ENCODE peak calls at places on chromosomes 13 and 19, in eight cellular contexts. One of them, this sample, is unnamed.
A peak's percentile ranks its signal among the peaks of the same experiment; 100 is the strongest.

GRCh38 chr13:75369986-75370385 is 112.0 kb downstream of the TBC1D4 start:
- DNase-seq in amygdala: no peak
- DNase-seq in globus pallidus: no peak
- DNase-seq in T follicular helper cell: no peak
- DNase-seq in cardiac fibroblast: no peak
- DNase-seq in stromal cell of bone marrow: no peak
- DNase-seq in stimulated activated CD8-positive, alpha-beta memory T cell treated with anti-CD3 and anti-CD28 coated beads, Interleukin-7, amount 100 ng/mL, for 4 hours: no peak
- DNase-seq in OCI-M1: no peak
- DNase-seq in this sample: no peak

GRCh38 chr13:111313911-111314425 is 6.5 kb upstream of the TEX29 start:
- DNase-seq in amygdala: no peak
- DNase-seq in globus pallidus: no peak
- DNase-seq in T follicular helper cell: no peak
- DNase-seq in cardiac fibroblast: no peak
- DNase-seq in stromal cell of bone marrow: no peak
- DNase-seq in stimulated activated CD8-positive, alpha-beta memory T cell treated with anti-CD3 and anti-CD28 coated beads, Interleukin-7, amount 100 ng/mL, for 4 hours: no peak
- DNase-seq in OCI-M1: no peak
- DNase-seq in this sample: no peak

GRCh38 chr13:109241160-109241559 is 545.2 kb downstream of the IRS2 start:
- DNase-seq in amygdala: no peak
- DNase-seq in globus pallidus: no peak
- DNase-seq in T follicular helper cell: no peak
- DNase-seq in cardiac fibroblast: peak; percentile 28
- DNase-seq in stromal cell of bone marrow: no peak
- DNase-seq in stimulated activated CD8-positive, alpha-beta memory T cell treated with anti-CD3 and anti-CD28 coated beads, Interleukin-7, amount 100 ng/mL, for 4 hours: no peak
- DNase-seq in OCI-M1: no peak
- DNase-seq in this sample: no peak

GRCh38 chr13:19685034-19685433 is 51.6 kb downstream of the MPHOSPH8 start:
- DNase-seq in amygdala: no peak
- DNase-seq in globus pallidus: no peak
- DNase-seq in T follicular helper cell: no peak
- DNase-seq in cardiac fibroblast: no peak
- DNase-seq in stromal cell of bone marrow: no peak
- DNase-seq in stimulated activated CD8-positive, alpha-beta memory T cell treated with anti-CD3 and anti-CD28 coated beads, Interleukin-7, amount 100 ng/mL, for 4 hours: no peak
- DNase-seq in OCI-M1: no peak
- DNase-seq in this sample: no peak

GRCh38 chr13:59112375-59112774 is 1051.4 kb downstream of the DIAPH3 start:
- DNase-seq in amygdala: no peak
- DNase-seq in globus pallidus: peak; percentile 83
- DNase-seq in T follicular helper cell: no peak
- DNase-seq in cardiac fibroblast: peak; percentile 95
- DNase-seq in stromal cell of bone marrow: peak; percentile 97
- DNase-seq in stimulated activated CD8-positive, alpha-beta memory T cell treated with anti-CD3 and anti-CD28 coated beads, Interleukin-7, amount 100 ng/mL, for 4 hours: no peak
- DNase-seq in OCI-M1: peak; percentile 90
- DNase-seq in this sample: no peak

GRCh38 chr13:108629353-108629752 is at the start of gene MYO16:
- DNase-seq in amygdala: no peak
- DNase-seq in globus pallidus: no peak
- DNase-seq in T follicular helper cell: no peak
- DNase-seq in cardiac fibroblast: no peak
- DNase-seq in stromal cell of bone marrow: no peak
- DNase-seq in stimulated activated CD8-positive, alpha-beta memory T cell treated with anti-CD3 and anti-CD28 coated beads, Interleukin-7, amount 100 ng/mL, for 4 hours: no peak
- DNase-seq in OCI-M1: peak; percentile 15
- DNase-seq in this sample: no peak

GRCh38 chr19:13888281-13888680 is 11.3 kb downstream of the NANOS3 start:
- DNase-seq in amygdala: no peak
- DNase-seq in globus pallidus: no peak
- DNase-seq in T follicular helper cell: no peak
- DNase-seq in cardiac fibroblast: no peak
- DNase-seq in stromal cell of bone marrow: no peak
- DNase-seq in stimulated activated CD8-positive, alpha-beta memory T cell treated with anti-CD3 and anti-CD28 coated beads, Interleukin-7, amount 100 ng/mL, for 4 hours: no peak
- DNase-seq in OCI-M1: no peak
- DNase-seq in this sample: no peak

GRCh38 chr13:51444922-51445321 is 7.9 kb downstream of the INTS6 start:
- DNase-seq in amygdala: no peak
- DNase-seq in globus pallidus: peak; percentile 60
- DNase-seq in T follicular helper cell: no peak
- DNase-seq in cardiac fibroblast: peak; percentile 78
- DNase-seq in stromal cell of bone marrow: peak; percentile 32
- DNase-seq in stimulated activated CD8-positive, alpha-beta memory T cell treated with anti-CD3 and anti-CD28 coated beads, Interleukin-7, amount 100 ng/mL, for 4 hours: no peak
- DNase-seq in OCI-M1: peak; percentile 53
- DNase-seq in this sample: no peak

GRCh38 chr13:28423010-28423409 is 71.9 kb downstream of the FLT1 start:
- DNase-seq in amygdala: no peak
- DNase-seq in globus pallidus: peak; percentile 62
- DNase-seq in T follicular helper cell: no peak
- DNase-seq in cardiac fibroblast: no peak
- DNase-seq in stromal cell of bone marrow: no peak
- DNase-seq in stimulated activated CD8-positive, alpha-beta memory T cell treated with anti-CD3 and anti-CD28 coated beads, Interleukin-7, amount 100 ng/mL, for 4 hours: peak; percentile 25
- DNase-seq in OCI-M1: peak; percentile 42
- DNase-seq in this sample: peak; percentile 31

GRCh38 chr19:51676566-51677083 is 16.5 kb upstream of the SPACA6 start:
- DNase-seq in amygdala: no peak
- DNase-seq in globus pallidus: no peak
- DNase-seq in T follicular helper cell: no peak
- DNase-seq in cardiac fibroblast: no peak
- DNase-seq in stromal cell of bone marrow: no peak
- DNase-seq in stimulated activated CD8-positive, alpha-beta memory T cell treated with anti-CD3 and anti-CD28 coated beads, Interleukin-7, amount 100 ng/mL, for 4 hours: no peak
- DNase-seq in OCI-M1: no peak
- DNase-seq in this sample: no peak

GRCh38 chr19:13262450-13262849 is 112.2 kb downstream of the IER2 start:
- DNase-seq in amygdala: no peak
- DNase-seq in globus pallidus: peak; percentile 37
- DNase-seq in T follicular helper cell: no peak
- DNase-seq in cardiac fibroblast: peak; percentile 71
- DNase-seq in stromal cell of bone marrow: peak; percentile 28
- DNase-seq in stimulated activated CD8-positive, alpha-beta memory T cell treated with anti-CD3 and anti-CD28 coated beads, Interleukin-7, amount 100 ng/mL, for 4 hours: no peak
- DNase-seq in OCI-M1: peak; percentile 76
- DNase-seq in this sample: no peak

GRCh38 chr19:15437355-15438123 is 12.2 kb downstream of the WIZ start:
- DNase-seq in amygdala: no peak
- DNase-seq in globus pallidus: no peak
- DNase-seq in T follicular helper cell: no peak
- DNase-seq in cardiac fibroblast: peak; percentile 47
- DNase-seq in stromal cell of bone marrow: no peak
- DNase-seq in stimulated activated CD8-positive, alpha-beta memory T cell treated with anti-CD3 and anti-CD28 coated beads, Interleukin-7, amount 100 ng/mL, for 4 hours: no peak
- DNase-seq in OCI-M1: no peak
- DNase-seq in this sample: no peak

GRCh38 chr13:45374917-45375316 is 33.9 kb upstream of the TPT1 start:
- DNase-seq in amygdala: no peak
- DNase-seq in globus pallidus: no peak
- DNase-seq in T follicular helper cell: no peak
- DNase-seq in cardiac fibroblast: no peak
- DNase-seq in stromal cell of bone marrow: peak; percentile 25
- DNase-seq in stimulated activated CD8-positive, alpha-beta memory T cell treated with anti-CD3 and anti-CD28 coated beads, Interleukin-7, amount 100 ng/mL, for 4 hours: no peak
- DNase-seq in OCI-M1: no peak
- DNase-seq in this sample: no peak

GRCh38 chr19:7394728-7395359 is 46.1 kb downstream of the ARHGEF18 start:
- DNase-seq in amygdala: peak; percentile 93
- DNase-seq in globus pallidus: peak; percentile 87
- DNase-seq in T follicular helper cell: peak; percentile 84
- DNase-seq in cardiac fibroblast: peak; percentile 93
- DNase-seq in stromal cell of bone marrow: peak; percentile 71
- DNase-seq in stimulated activated CD8-positive, alpha-beta memory T cell treated with anti-CD3 and anti-CD28 coated beads, Interleukin-7, amount 100 ng/mL, for 4 hours: peak; percentile 85
- DNase-seq in OCI-M1: peak; percentile 83
- DNase-seq in this sample: peak; percentile 76

GRCh38 chr13:106701810-106702341 is 133.9 kb upstream of the ARGLU1 start:
- DNase-seq in amygdala: no peak
- DNase-seq in globus pallidus: no peak
- DNase-seq in T follicular helper cell: no peak
- DNase-seq in cardiac fibroblast: no peak
- DNase-seq in stromal cell of bone marrow: no peak
- DNase-seq in stimulated activated CD8-positive, alpha-beta memory T cell treated with anti-CD3 and anti-CD28 coated beads, Interleukin-7, amount 100 ng/mL, for 4 hours: no peak
- DNase-seq in OCI-M1: no peak
- DNase-seq in this sample: no peak

GRCh38 chr19:39515551-39516191 is 732 bp downstream of the SELENOV start:
- DNase-seq in amygdala: no peak
- DNase-seq in globus pallidus: no peak
- DNase-seq in T follicular helper cell: no peak
- DNase-seq in cardiac fibroblast: no peak
- DNase-seq in stromal cell of bone marrow: no peak
- DNase-seq in stimulated activated CD8-positive, alpha-beta memory T cell treated with anti-CD3 and anti-CD28 coated beads, Interleukin-7, amount 100 ng/mL, for 4 hours: no peak
- DNase-seq in OCI-M1: no peak
- DNase-seq in this sample: no peak

GRCh38 chr19:5484398-5485285 is 29.4 kb downstream of the ZNRF4 start:
- DNase-seq in amygdala: no peak
- DNase-seq in globus pallidus: no peak
- DNase-seq in T follicular helper cell: no peak
- DNase-seq in cardiac fibroblast: no peak
- DNase-seq in stromal cell of bone marrow: no peak
- DNase-seq in stimulated activated CD8-positive, alpha-beta memory T cell treated with anti-CD3 and anti-CD28 coated beads, Interleukin-7, amount 100 ng/mL, for 4 hours: no peak
- DNase-seq in OCI-M1: no peak
- DNase-seq in this sample: no peak

GRCh38 chr19:8835877-8836276 is 3.7 kb downstream of the MBD3L1 start:
- DNase-seq in amygdala: no peak
- DNase-seq in globus pallidus: no peak
- DNase-seq in T follicular helper cell: no peak
- DNase-seq in cardiac fibroblast: no peak
- DNase-seq in stromal cell of bone marrow: no peak
- DNase-seq in stimulated activated CD8-positive, alpha-beta memory T cell treated with anti-CD3 and anti-CD28 coated beads, Interleukin-7, amount 100 ng/mL, for 4 hours: no peak
- DNase-seq in OCI-M1: peak; percentile 17
- DNase-seq in this sample: no peak

GRCh38 chr19:38989066-38989605 is 13.6 kb upstream of the FBXO17 start:
- DNase-seq in amygdala: no peak
- DNase-seq in globus pallidus: no peak
- DNase-seq in T follicular helper cell: no peak
- DNase-seq in cardiac fibroblast: peak; percentile 10
- DNase-seq in stromal cell of bone marrow: no peak
- DNase-seq in stimulated activated CD8-positive, alpha-beta memory T cell treated with anti-CD3 and anti-CD28 coated beads, Interleukin-7, amount 100 ng/mL, for 4 hours: no peak
- DNase-seq in OCI-M1: peak; percentile 30
- DNase-seq in this sample: no peak

GRCh38 chr19:16456652-16457194 is 15.0 kb downstream of the EPS15L1 start:
- DNase-seq in amygdala: no peak
- DNase-seq in globus pallidus: no peak
- DNase-seq in T follicular helper cell: no peak
- DNase-seq in cardiac fibroblast: no peak
- DNase-seq in stromal cell of bone marrow: no peak
- DNase-seq in stimulated activated CD8-positive, alpha-beta memory T cell treated with anti-CD3 and anti-CD28 coated beads, Interleukin-7, amount 100 ng/mL, for 4 hours: no peak
- DNase-seq in OCI-M1: no peak
- DNase-seq in this sample: no peak

GRCh38 chr13:44936246-44936645 is 53.0 kb downstream of the NUFIP1 start:
- DNase-seq in amygdala: no peak
- DNase-seq in globus pallidus: no peak
- DNase-seq in T follicular helper cell: no peak
- DNase-seq in cardiac fibroblast: no peak
- DNase-seq in stromal cell of bone marrow: no peak
- DNase-seq in stimulated activated CD8-positive, alpha-beta memory T cell treated with anti-CD3 and anti-CD28 coated beads, Interleukin-7, amount 100 ng/mL, for 4 hours: no peak
- DNase-seq in OCI-M1: no peak
- DNase-seq in this sample: no peak

GRCh38 chr13:90500569-90500968 is 846.9 kb upstream of the MIR17HG start:
- DNase-seq in amygdala: no peak
- DNase-seq in globus pallidus: no peak
- DNase-seq in T follicular helper cell: no peak
- DNase-seq in cardiac fibroblast: no peak
- DNase-seq in stromal cell of bone marrow: no peak
- DNase-seq in stimulated activated CD8-positive, alpha-beta memory T cell treated with anti-CD3 and anti-CD28 coated beads, Interleukin-7, amount 100 ng/mL, for 4 hours: no peak
- DNase-seq in OCI-M1: peak; percentile 78
- DNase-seq in this sample: no peak

GRCh38 chr13:43698743-43699142 is 88.0 kb downstream of the ENOX1 start:
- DNase-seq in amygdala: no peak
- DNase-seq in globus pallidus: peak; percentile 68
- DNase-seq in T follicular helper cell: no peak
- DNase-seq in cardiac fibroblast: peak; percentile 69
- DNase-seq in stromal cell of bone marrow: peak; percentile 60
- DNase-seq in stimulated activated CD8-positive, alpha-beta memory T cell treated with anti-CD3 and anti-CD28 coated beads, Interleukin-7, amount 100 ng/mL, for 4 hours: no peak
- DNase-seq in OCI-M1: no peak
- DNase-seq in this sample: no peak

GRCh38 chr19:12790628-12791344 is 500 bp upstream of the JUNB start:
- DNase-seq in amygdala: no peak
- DNase-seq in globus pallidus: no peak
- DNase-seq in T follicular helper cell: no peak
- DNase-seq in cardiac fibroblast: no peak
- DNase-seq in stromal cell of bone marrow: no peak
- DNase-seq in stimulated activated CD8-positive, alpha-beta memory T cell treated with anti-CD3 and anti-CD28 coated beads, Interleukin-7, amount 100 ng/mL, for 4 hours: no peak
- DNase-seq in OCI-M1: peak; percentile 50
- DNase-seq in this sample: no peak

GRCh38 chr19:34851277-34851804 is 75.4 kb upstream of the ZNF30 start:
- DNase-seq in amygdala: no peak
- DNase-seq in globus pallidus: no peak
- DNase-seq in T follicular helper cell: no peak
- DNase-seq in cardiac fibroblast: no peak
- DNase-seq in stromal cell of bone marrow: no peak
- DNase-seq in stimulated activated CD8-positive, alpha-beta memory T cell treated with anti-CD3 and anti-CD28 coated beads, Interleukin-7, amount 100 ng/mL, for 4 hours: no peak
- DNase-seq in OCI-M1: no peak
- DNase-seq in this sample: no peak

GRCh38 chr13:29162638-29163037 is 342.5 kb downstream of the MTUS2 start:
- DNase-seq in amygdala: no peak
- DNase-seq in globus pallidus: peak; percentile 5
- DNase-seq in T follicular helper cell: no peak
- DNase-seq in cardiac fibroblast: peak; percentile 16
- DNase-seq in stromal cell of bone marrow: no peak
- DNase-seq in stimulated activated CD8-positive, alpha-beta memory T cell treated with anti-CD3 and anti-CD28 coated beads, Interleukin-7, amount 100 ng/mL, for 4 hours: no peak
- DNase-seq in OCI-M1: peak; percentile 23
- DNase-seq in this sample: no peak

GRCh38 chr13:40271931-40272775 is 394.3 kb downstream of the FOXO1 start:
- DNase-seq in amygdala: no peak
- DNase-seq in globus pallidus: peak; percentile 70
- DNase-seq in T follicular helper cell: no peak
- DNase-seq in cardiac fibroblast: peak; percentile 88
- DNase-seq in stromal cell of bone marrow: peak; percentile 60
- DNase-seq in stimulated activated CD8-positive, alpha-beta memory T cell treated with anti-CD3 and anti-CD28 coated beads, Interleukin-7, amount 100 ng/mL, for 4 hours: peak; percentile 37
- DNase-seq in OCI-M1: no peak
- DNase-seq in this sample: no peak

GRCh38 chr19:50649433-50650391 is at the start of gene C19orf81:
- DNase-seq in amygdala: no peak
- DNase-seq in globus pallidus: no peak
- DNase-seq in T follicular helper cell: no peak
- DNase-seq in cardiac fibroblast: peak; percentile 21
- DNase-seq in stromal cell of bone marrow: no peak
- DNase-seq in stimulated activated CD8-positive, alpha-beta memory T cell treated with anti-CD3 and anti-CD28 coated beads, Interleukin-7, amount 100 ng/mL, for 4 hours: no peak
- DNase-seq in OCI-M1: peak; percentile 28
- DNase-seq in this sample: no peak

GRCh38 chr19:49559928-49560327 is 20.4 kb downstream of the NOSIP start:
- DNase-seq in amygdala: no peak
- DNase-seq in globus pallidus: no peak
- DNase-seq in T follicular helper cell: no peak
- DNase-seq in cardiac fibroblast: no peak
- DNase-seq in stromal cell of bone marrow: no peak
- DNase-seq in stimulated activated CD8-positive, alpha-beta memory T cell treated with anti-CD3 and anti-CD28 coated beads, Interleukin-7, amount 100 ng/mL, for 4 hours: no peak
- DNase-seq in OCI-M1: no peak
- DNase-seq in this sample: no peak

GRCh38 chr19:4567584-4568071 is 8.1 kb upstream of the SEMA6B start:
- DNase-seq in amygdala: no peak
- DNase-seq in globus pallidus: no peak
- DNase-seq in T follicular helper cell: peak; percentile 44
- DNase-seq in cardiac fibroblast: peak; percentile 69
- DNase-seq in stromal cell of bone marrow: no peak
- DNase-seq in stimulated activated CD8-positive, alpha-beta memory T cell treated with anti-CD3 and anti-CD28 coated beads, Interleukin-7, amount 100 ng/mL, for 4 hours: no peak
- DNase-seq in OCI-M1: peak; percentile 89
- DNase-seq in this sample: peak; percentile 24

GRCh38 chr19:6828306-6828697 is 55.8 kb downstream of the VAV1 start:
- DNase-seq in amygdala: no peak
- DNase-seq in globus pallidus: no peak
- DNase-seq in T follicular helper cell: no peak
- DNase-seq in cardiac fibroblast: no peak
- DNase-seq in stromal cell of bone marrow: no peak
- DNase-seq in stimulated activated CD8-positive, alpha-beta memory T cell treated with anti-CD3 and anti-CD28 coated beads, Interleukin-7, amount 100 ng/mL, for 4 hours: no peak
- DNase-seq in OCI-M1: no peak
- DNase-seq in this sample: no peak

GRCh38 chr19:48962029-48962848 is 2.9 kb upstream of the FTL start:
- DNase-seq in amygdala: no peak
- DNase-seq in globus pallidus: peak; percentile 41
- DNase-seq in T follicular helper cell: no peak
- DNase-seq in cardiac fibroblast: peak; percentile 48
- DNase-seq in stromal cell of bone marrow: no peak
- DNase-seq in stimulated activated CD8-positive, alpha-beta memory T cell treated with anti-CD3 and anti-CD28 coated beads, Interleukin-7, amount 100 ng/mL, for 4 hours: peak; percentile 33
- DNase-seq in OCI-M1: peak; percentile 90
- DNase-seq in this sample: no peak

GRCh38 chr13:60427285-60427684 is 30.3 kb downstream of the TDRD3 start:
- DNase-seq in amygdala: no peak
- DNase-seq in globus pallidus: no peak
- DNase-seq in T follicular helper cell: no peak
- DNase-seq in cardiac fibroblast: no peak
- DNase-seq in stromal cell of bone marrow: no peak
- DNase-seq in stimulated activated CD8-positive, alpha-beta memory T cell treated with anti-CD3 and anti-CD28 coated beads, Interleukin-7, amount 100 ng/mL, for 4 hours: no peak
- DNase-seq in OCI-M1: no peak
- DNase-seq in this sample: no peak

GRCh38 chr13:114015608-114016295 is 41.9 kb upstream of the C13orf46 start:
- DNase-seq in amygdala: no peak
- DNase-seq in globus pallidus: no peak
- DNase-seq in T follicular helper cell: no peak
- DNase-seq in cardiac fibroblast: peak; percentile 38
- DNase-seq in stromal cell of bone marrow: peak; percentile 71
- DNase-seq in stimulated activated CD8-positive, alpha-beta memory T cell treated with anti-CD3 and anti-CD28 coated beads, Interleukin-7, amount 100 ng/mL, for 4 hours: no peak
- DNase-seq in OCI-M1: no peak
- DNase-seq in this sample: no peak